ENCODE peak calls at places on chromosome 12, in eight cellular contexts. A is stimulated activated CD4-positive, alpha-beta T cell treated with anti-CD3 and anti-CD28 coated beads, Interleukin-4, amount 100 ng/mL, for 4 hours; V is neuronal stem cell; J is GOT3; Q is HTR-8/SVneo; O is coronary artery; L is WTC11; T is hepatocyte. B is an unnamed sample.

GRCh38 chr12:111448831-111449790 is 43.4 kb downstream of the SH2B3 start:
- DNase-seq in A (no peak), V (no peak), J (no peak), Q (no peak), O (peak; percentile 22), L (no peak), T (no peak), B (no peak)

GRCh38 chr12:6163554-6164060 is 36.6 kb upstream of the CD9 start:
- DNase-seq in A (no peak), V (no peak), J (no peak), Q (no peak), O (no peak), L (no peak), T (no peak), B (no peak)

GRCh38 chr12:22828059-22828458 is 203.1 kb downstream of the ETNK1 start:
- DNase-seq in A (no peak), V (no peak), J (no peak), Q (no peak), O (no peak), L (no peak), T (no peak), B (no peak)

GRCh38 chr12:7915911-7916403 is 20.0 kb downstream of the SLC2A3 start:
- DNase-seq in A (peak; percentile 27), V (no peak), J (no peak), Q (no peak), O (no peak), L (peak; percentile 25), T (no peak), B (no peak)

GRCh38 chr12:497501-498160 is 37.9 kb downstream of the B4GALNT3 start:
- DNase-seq in A (no peak), V (peak; percentile 37), J (no peak), Q (no peak), O (no peak), L (no peak), T (no peak), B (no peak)

GRCh38 chr12:46629331-46630229 is 196.2 kb downstream of the SLC38A4 start:
- DNase-seq in A (no peak), V (no peak), J (no peak), Q (no peak), O (no peak), L (no peak), T (no peak), B (no peak)

GRCh38 chr12:121765573-121765972 is 27.9 kb downstream of the RHOF start:
- DNase-seq in A (no peak), V (no peak), J (no peak), Q (peak; percentile 86), O (peak; percentile 68), L (no peak), T (peak; percentile 70), B (no peak)

GRCh38 chr12:122228092-122228491 is 2.2 kb upstream of the DIABLO start:
- DNase-seq in A (no peak), V (no peak), J (no peak), Q (no peak), O (no peak), L (no peak), T (no peak), B (no peak)

GRCh38 chr12:9253464-9253863 is 45.3 kb upstream of the PZP start:
- DNase-seq in A (no peak), V (no peak), J (no peak), Q (no peak), O (no peak), L (no peak), T (no peak), B (no peak)

GRCh38 chr12:63846249-63846967 is 1.9 kb downstream of the SRGAP1 start:
- DNase-seq in A (no peak), V (no peak), J (no peak), Q (no peak), O (no peak), L (no peak), T (no peak), B (no peak)

GRCh38 chr12:39123580-39123979 is 218.2 kb upstream of the CPNE8 start:
- DNase-seq in A (no peak), V (no peak), J (no peak), Q (no peak), O (no peak), L (no peak), T (no peak), B (no peak)

GRCh38 chr12:109926488-109927210 is 26.6 kb downstream of the TCHP start:
- DNase-seq in A (no peak), V (no peak), J (no peak), Q (no peak), O (no peak), L (no peak), T (no peak), B (no peak)

GRCh38 chr12:104551313-104551931 is 94.7 kb downstream of the CHST11 start:
- DNase-seq in A (no peak), V (no peak), J (no peak), Q (no peak), O (no peak), L (no peak), T (no peak), B (no peak)